ENCODE peak calls at places on chromosomes 3 and 15, in six cellular contexts. One of them, this sample, is unnamed.

GRCh38 chr3:67662733-67663132 is 8.3 kb upstream of the SUCLG2 start:
- DNase-seq in progenitor cell of endocrine pancreas: no peak
- DNase-seq in H54: no peak
- DNase-seq in T-helper 1 cell: no peak
- DNase-seq in SW480: no peak
- DNase-seq in posterior vena cava: no peak
- DNase-seq in this sample: peak; percentile 27

GRCh38 chr3:143358155-143358792 is 238.7 kb downstream of the CHST2 start:
- DNase-seq in progenitor cell of endocrine pancreas: no peak
- DNase-seq in H54: no peak
- DNase-seq in T-helper 1 cell: no peak
- DNase-seq in SW480: no peak
- DNase-seq in posterior vena cava: no peak
- DNase-seq in this sample: no peak

GRCh38 chr3:134028486-134029255 is 1.1 kb downstream of the SLCO2A1 start:
- DNase-seq in progenitor cell of endocrine pancreas: no peak
- DNase-seq in H54: no peak
- DNase-seq in T-helper 1 cell: no peak
- DNase-seq in SW480: no peak
- DNase-seq in posterior vena cava: peak; percentile 32
- DNase-seq in this sample: no peak

GRCh38 chr3:13536832-13537231 is 12.1 kb upstream of the FBLN2 start:
- DNase-seq in progenitor cell of endocrine pancreas: no peak
- DNase-seq in H54: no peak
- DNase-seq in T-helper 1 cell: no peak
- DNase-seq in SW480: peak; percentile 57
- DNase-seq in posterior vena cava: peak; percentile 82
- DNase-seq in this sample: no peak

GRCh38 chr3:65953301-65953812 is 85.4 kb downstream of the MAGI1 start:
- DNase-seq in progenitor cell of endocrine pancreas: peak; percentile 71
- DNase-seq in H54: no peak
- DNase-seq in T-helper 1 cell: no peak
- DNase-seq in SW480: peak; percentile 72
- DNase-seq in posterior vena cava: no peak
- DNase-seq in this sample: peak; percentile 96

GRCh38 chr3:36911990-36912804 is 32.7 kb downstream of the TRANK1 start:
- DNase-seq in progenitor cell of endocrine pancreas: no peak
- DNase-seq in H54: peak; percentile 46
- DNase-seq in T-helper 1 cell: peak; percentile 92
- DNase-seq in SW480: peak; percentile 55
- DNase-seq in posterior vena cava: no peak
- DNase-seq in this sample: peak; percentile 67

GRCh38 chr3:197711973-197712707 is 24.6 kb downstream of the RUBCN start:
- DNase-seq in progenitor cell of endocrine pancreas: no peak
- DNase-seq in H54: peak; percentile 85
- DNase-seq in T-helper 1 cell: peak; percentile 92
- DNase-seq in SW480: peak; percentile 96
- DNase-seq in posterior vena cava: peak; percentile 96
- DNase-seq in this sample: peak; percentile 82

GRCh38 chr15:87498545-87498944 is 758.0 kb downstream of the NTRK3 start:
- DNase-seq in progenitor cell of endocrine pancreas: no peak
- DNase-seq in H54: no peak
- DNase-seq in T-helper 1 cell: no peak
- DNase-seq in SW480: no peak
- DNase-seq in posterior vena cava: no peak
- DNase-seq in this sample: no peak

GRCh38 chr3:122719273-122719921 is 38.8 kb downstream of the PARP14 start:
- DNase-seq in progenitor cell of endocrine pancreas: no peak
- DNase-seq in H54: no peak
- DNase-seq in T-helper 1 cell: no peak
- DNase-seq in SW480: no peak
- DNase-seq in posterior vena cava: no peak
- DNase-seq in this sample: no peak

GRCh38 chr3:167733961-167734497 is 663 bp downstream of the PDCD10 start:
- DNase-seq in progenitor cell of endocrine pancreas: no peak
- DNase-seq in H54: no peak
- DNase-seq in T-helper 1 cell: no peak
- DNase-seq in SW480: peak; percentile 37
- DNase-seq in posterior vena cava: no peak
- DNase-seq in this sample: peak; percentile 59

GRCh38 chr15:66740802-66741201 is 38.8 kb downstream of the SMAD6 start:
- DNase-seq in progenitor cell of endocrine pancreas: no peak
- DNase-seq in H54: no peak
- DNase-seq in T-helper 1 cell: no peak
- DNase-seq in SW480: no peak
- DNase-seq in posterior vena cava: peak; percentile 94
- DNase-seq in this sample: no peak

GRCh38 chr3:45043715-45044299 is 17.7 kb downstream of the CLEC3B start:
- DNase-seq in progenitor cell of endocrine pancreas: no peak
- DNase-seq in H54: peak; percentile 42
- DNase-seq in T-helper 1 cell: no peak
- DNase-seq in SW480: peak; percentile 41
- DNase-seq in posterior vena cava: no peak
- DNase-seq in this sample: no peak

GRCh38 chr3:123635220-123635619 is 50.4 kb upstream of the HACD2 start:
- DNase-seq in progenitor cell of endocrine pancreas: no peak
- DNase-seq in H54: peak; percentile 27
- DNase-seq in T-helper 1 cell: no peak
- DNase-seq in SW480: no peak
- DNase-seq in posterior vena cava: no peak
- DNase-seq in this sample: no peak

GRCh38 chr3:31878231-31878838 is 102.7 kb downstream of the OSBPL10 start:
- DNase-seq in progenitor cell of endocrine pancreas: no peak
- DNase-seq in H54: no peak
- DNase-seq in T-helper 1 cell: no peak
- DNase-seq in SW480: no peak
- DNase-seq in posterior vena cava: no peak
- DNase-seq in this sample: no peak

GRCh38 chr15:49832421-49832980 is 211.7 kb downstream of the DTWD1 start:
- DNase-seq in progenitor cell of endocrine pancreas: peak; percentile 22
- DNase-seq in H54: no peak
- DNase-seq in T-helper 1 cell: no peak
- DNase-seq in SW480: peak; percentile 68
- DNase-seq in posterior vena cava: no peak
- DNase-seq in this sample: peak; percentile 74

GRCh38 chr3:186367631-186368030 is 5.6 kb upstream of the DGKG start:
- DNase-seq in progenitor cell of endocrine pancreas: no peak
- DNase-seq in H54: no peak
- DNase-seq in T-helper 1 cell: no peak
- DNase-seq in SW480: no peak
- DNase-seq in posterior vena cava: no peak
- DNase-seq in this sample: peak; percentile 22

GRCh38 chr15:31390777-31391486 is 64.3 kb downstream of the KLF13 start:
- DNase-seq in progenitor cell of endocrine pancreas: no peak
- DNase-seq in H54: no peak
- DNase-seq in T-helper 1 cell: no peak
- DNase-seq in SW480: no peak
- DNase-seq in posterior vena cava: peak; percentile 72
- DNase-seq in this sample: no peak

GRCh38 chr15:31268108-31268501 is 58.5 kb upstream of the KLF13 start:
- DNase-seq in progenitor cell of endocrine pancreas: no peak
- DNase-seq in H54: no peak
- DNase-seq in T-helper 1 cell: no peak
- DNase-seq in SW480: no peak
- DNase-seq in posterior vena cava: peak; percentile 14
- DNase-seq in this sample: peak; percentile 21

GRCh38 chr15:100338971-100339444 is 2.8 kb downstream of the ADAMTS17 start:
- DNase-seq in progenitor cell of endocrine pancreas: no peak
- DNase-seq in H54: no peak
- DNase-seq in T-helper 1 cell: peak; percentile 61
- DNase-seq in SW480: peak; percentile 81
- DNase-seq in posterior vena cava: no peak
- DNase-seq in this sample: peak; percentile 81

This sample was measured in small intestine.